ENCODE peak calls at places on chromosomes 12 and 14, in ten cellular contexts. G is T-helper 17 cell, S is HEK293T, Q is brain microvascular endothelial cell, T is T-helper 2 cell, D is AML-193, K is COR-L47, H is fibroblast of mammary gland, U is NCI-H1694 treated with DMSO at 0.1 percent for 48 hours, R is NCI-H2081. O is an unnamed sample.

GRCh38 chr14:59055439-59056045 is 132.9 kb upstream of the DAAM1 start:
- DNase-seq in G (no peak), S (peak), Q (peak), T (no peak), D (peak), K (peak), H (peak), U (peak), R (peak), O (peak)

GRCh38 chr14:26841920-26842741 is 244.3 kb upstream of the NOVA1 start:
- DNase-seq in G (no peak), S (no peak), Q (peak), T (no peak), D (no peak), K (no peak), H (peak), U (peak), R (peak), O (peak)

GRCh38 chr14:76430017-76430416 is 54.1 kb downstream of the ESRRB start:
- DNase-seq in G (no peak), S (no peak), Q (no peak), T (no peak), D (no peak), K (no peak), H (no peak), U (no peak), R (no peak), O (no peak)

GRCh38 chr14:101480022-101480746 is 81.1 kb upstream of the DIO3 start:
- DNase-seq in G (no peak), S (no peak), Q (no peak), T (no peak), D (no peak), K (no peak), H (no peak), U (no peak), R (no peak), O (no peak)

GRCh38 chr12:65334534-65334933 is 56.1 kb downstream of the MSRB3 start:
- DNase-seq in G (no peak), S (no peak), Q (no peak), T (no peak), D (no peak), K (no peak), H (peak), U (no peak), R (no peak), O (no peak)

GRCh38 chr12:104764225-104765073 is 193.6 kb downstream of the SLC41A2 start:
- DNase-seq in G (no peak), S (no peak), Q (no peak), T (no peak), D (peak), K (no peak), H (no peak), U (no peak), R (no peak), O (no peak)

GRCh38 chr14:101076451-101077220 is 173.1 kb upstream of the RTL1 start:
- DNase-seq in G (no peak), S (no peak), Q (no peak), T (no peak), D (no peak), K (no peak), H (no peak), U (no peak), R (no peak), O (no peak)

GRCh38 chr12:40336573-40337199 is 111.9 kb downstream of the LRRK2 start:
- DNase-seq in G (no peak), S (peak), Q (no peak), T (no peak), D (peak), K (peak), H (peak), U (peak), R (peak), O (peak)

GRCh38 chr12:114406326-114407033 is 536 bp upstream of the TBX5 start:
- DNase-seq in G (no peak), S (no peak), Q (no peak), T (no peak), D (no peak), K (no peak), H (peak), U (no peak), R (no peak), O (no peak)

GRCh38 chr14:64465208-64465821 is at the start of gene AKAP5:
- DNase-seq in G (peak), S (peak), Q (no peak), T (peak), D (no peak), K (peak), H (no peak), U (peak), R (peak), O (peak)

GRCh38 chr14:102007916-102008418 is 43.6 kb downstream of the DYNC1H1 start:
- DNase-seq in G (no peak), S (no peak), Q (no peak), T (no peak), D (no peak), K (no peak), H (no peak), U (no peak), R (peak), O (no peak)

GRCh38 chr12:56448860-56449621 is at the start of gene TIMELESS:
- DNase-seq in G (peak), S (peak), Q (peak), T (peak), D (peak), K (peak), H (peak), U (peak), R (peak), O (peak)

GRCh38 chr14:75884198-75884611 is 97.6 kb downstream of the TGFB3 start:
- DNase-seq in G (no peak), S (peak), Q (peak), T (no peak), D (no peak), K (no peak), H (peak), U (no peak), R (no peak), O (peak)

GRCh38 chr14:93309430-93309966 is 23.3 kb downstream of the BTBD7 start:
- DNase-seq in G (no peak), S (no peak), Q (no peak), T (no peak), D (no peak), K (no peak), H (no peak), U (no peak), R (no peak), O (no peak)

GRCh38 chr14:88929656-88930436 is 105.4 kb downstream of the TTC8 start:
- DNase-seq in G (no peak), S (no peak), Q (no peak), T (no peak), D (no peak), K (no peak), H (no peak), U (no peak), R (no peak), O (peak)

O was measured in amniotic epithelial cell.